ENCODE peak calls at places on chromosomes 7 and 10, in four cellular contexts. U is GM12865, M is NB4, X is fibroblast of villous mesenchyme. B is an unnamed sample.

GRCh38 chr10:88540355-88540754 is 42.8 kb downstream of the RNLS start:
- DNase-seq in U (no peak), M (no peak), X (no peak), B (peak)

GRCh38 chr10:97336942-97337719 is 2.6 kb upstream of the FRAT2 start:
- DNase-seq in M (no peak), X (no peak), U (no peak), B (peak)

GRCh38 chr7:132472463-132473120 is 103.7 kb downstream of the PLXNA4 start:
- DNase-seq in U (no peak), M (no peak), X (peak), B (no peak)

GRCh38 chr10:131205556-131205955 is 106.0 kb downstream of the TCERG1L start:
- DNase-seq in U (no peak), X (no peak), M (no peak), B (no peak)

GRCh38 chr10:33334170-33334838 is at the start of gene NRP1:
- DNase-seq in U (peak), M (peak), X (peak), B (peak)

GRCh38 chr10:74021248-74022055 is 23.5 kb downstream of the VCL start:
- DNase-seq in X (peak), U (no peak), M (peak), B (peak)

GRCh38 chr7:128672927-128673517 is 930 bp downstream of the GARIN1A start:
- DNase-seq in M (peak), X (peak), U (peak), B (peak)

GRCh38 chr7:105577251-105577650 is 4.0 kb downstream of the EFCAB10 start:
- DNase-seq in M (no peak), U (no peak), X (no peak), B (no peak)

GRCh38 chr7:47937065-47937687 is 11.1 kb downstream of the PKD1L1 start:
- DNase-seq in X (no peak), M (no peak), U (peak), B (peak)

GRCh38 chr10:61943699-61944444 is 42.4 kb downstream of the ARID5B start:
- DNase-seq in U (peak), X (peak), M (no peak), B (peak)

GRCh38 chr10:5818048-5818331 is 4.8 kb upstream of the GDI2 start:
- DNase-seq in U (no peak), X (no peak), M (no peak), B (no peak)

GRCh38 chr10:16887565-16887964 is 70.3 kb upstream of the RSU1 start:
- DNase-seq in X (peak), U (no peak), M (no peak), B (peak)

GRCh38 chr10:67433276-67433675 is 262.7 kb downstream of the CTNNA3 start:
- DNase-seq in X (no peak), M (peak), U (no peak), B (no peak)

GRCh38 chr7:98284335-98285036 is 3.0 kb downstream of the BRI3 start:
- DNase-seq in U (no peak), M (no peak), X (peak), B (peak)
- H3K4me3 ChIP-seq in U (no peak), M (no peak), X (peak), B (peak)

GRCh38 chr10:99659868-99660366 is 608 bp downstream of the ENTPD7 start:
- DNase-seq in M (no peak), X (peak), U (no peak), B (peak)

GRCh38 chr10:99660662-99661369 is 1.5 kb downstream of the ENTPD7 start:
- DNase-seq in U (no peak), X (peak), M (no peak), B (peak)

GRCh38 chr10:99661370-99661749 is 2.1 kb downstream of the ENTPD7 start:
- DNase-seq in U (no peak), X (peak), M (no peak), B (peak)

GRCh38 chr10:99658622-99659030 is 683 bp upstream of the ENTPD7 start:
- DNase-seq in U (peak), M (peak), X (peak), B (peak)

DNA sequence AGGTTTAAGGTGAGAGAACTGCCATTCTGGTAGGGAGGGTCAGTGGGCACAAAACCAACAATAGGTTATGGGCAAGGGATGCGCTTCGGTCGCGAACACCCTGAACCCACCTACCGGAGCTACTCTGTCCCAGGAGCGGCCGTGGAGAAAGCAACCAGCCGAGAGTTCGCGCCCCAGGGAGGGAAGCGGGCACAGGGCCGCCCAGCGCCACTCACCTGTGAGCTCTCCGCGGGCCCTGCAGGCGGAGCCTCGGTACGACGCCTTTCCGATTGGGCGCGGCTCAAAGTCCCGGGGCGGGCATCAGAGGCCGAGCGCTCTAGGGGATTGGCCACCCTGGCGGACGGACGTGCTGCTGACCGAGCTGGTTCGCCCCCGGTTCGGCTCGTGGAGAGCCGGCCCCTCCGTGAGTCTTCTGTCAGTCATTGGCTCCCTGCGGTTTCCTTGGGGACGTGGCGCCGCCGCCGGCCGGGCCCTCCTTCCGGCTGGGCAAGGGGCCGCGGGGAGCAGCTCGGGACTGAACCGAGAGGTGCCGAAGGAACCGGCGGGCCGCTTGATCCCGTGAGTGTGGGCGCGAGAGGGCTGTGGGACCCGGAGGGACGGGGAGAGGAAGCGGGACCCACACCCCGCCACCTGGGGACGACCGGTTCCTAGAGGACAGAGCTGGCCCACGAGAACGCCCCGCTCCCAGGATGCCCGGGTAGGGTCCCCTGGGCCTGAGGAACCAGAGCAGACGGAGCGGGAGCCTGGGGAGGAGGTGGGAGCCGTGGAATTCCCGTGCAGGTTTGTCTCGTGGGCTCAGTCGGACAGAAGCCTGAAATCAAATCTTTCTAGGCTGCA is at the start of gene ENTPD7:
- DNase-seq in X (peak), M (peak), U (peak), B (peak)
- TF ChIP-seq CTCF in X (no peak), M (peak), U (no peak), B (peak)

GRCh38 chr10:31397852-31398251 is 78.8 kb downstream of the ZEB1 start:
- DNase-seq in X (no peak), M (no peak), U (no peak), B (no peak)
- H3K4me3 ChIP-seq in X (no peak), M (no peak), U (no peak), B (no peak)

GRCh38 chr10:173741-174140 is 38.5 kb downstream of the ZMYND11 start:
- DNase-seq in U (no peak), X (no peak), M (no peak), B (no peak)
- TF ChIP-seq CTCF in U (no peak), X (no peak), M (no peak), B (no peak)

DNA sequence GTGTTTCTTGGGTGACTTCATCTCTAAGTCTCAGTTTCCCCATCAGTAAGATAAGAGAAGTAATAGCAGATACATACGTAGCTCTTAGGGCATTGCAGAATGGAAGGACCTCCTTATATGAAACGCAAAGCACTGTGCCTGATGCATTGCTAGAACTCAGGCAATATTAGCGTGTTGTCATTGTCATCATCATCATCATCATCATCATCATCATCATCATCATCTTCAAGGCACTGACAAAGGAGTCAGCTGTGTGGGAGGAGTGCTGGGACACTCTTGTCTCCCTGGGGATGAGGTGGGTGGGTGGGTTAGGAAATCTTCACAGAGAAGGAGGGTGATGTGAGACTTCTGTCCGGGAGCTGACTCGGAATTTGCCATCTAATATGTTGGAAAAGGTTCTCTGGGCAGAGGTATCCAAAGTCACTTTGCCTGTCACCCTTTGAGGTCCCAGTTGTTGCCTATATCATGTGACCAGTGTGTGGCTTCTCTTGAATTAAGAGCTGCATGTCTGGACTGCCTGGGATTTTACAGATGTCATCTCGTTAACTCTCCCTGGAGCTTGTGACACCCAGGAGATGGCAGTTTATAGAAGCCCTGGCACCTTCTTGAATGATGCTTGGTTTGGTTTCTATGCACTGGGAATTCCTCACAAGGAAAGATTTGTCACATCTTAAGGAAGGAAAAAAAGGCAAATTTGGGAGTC is 7.0 kb downstream of the HTRA1 start:
- DNase-seq in M (no peak), U (no peak), X (no peak), B (no peak)
- H3K4me3 ChIP-seq in M (no peak), U (no peak), X (no peak), B (no peak)

GRCh38 chr10:70348228-70348850 is 34.1 kb downstream of the LRRC20 start:
- DNase-seq in U (peak), M (peak), X (peak), B (peak)
- TF ChIP-seq CTCF in U (peak), M (peak), X (peak), B (peak)

GRCh38 chr10:102310356-102311024 is 65.2 kb downstream of the GBF1 start:
- DNase-seq in U (no peak), M (no peak), X (peak), B (peak)
- H3K4me3 ChIP-seq in U (no peak), M (no peak), X (no peak), B (no peak)

GRCh38 chr7:114150704-114151103 is 231.9 kb upstream of the PPP1R3A start:
- DNase-seq in X (no peak), U (no peak), M (no peak), B (no peak)

GRCh38 chr7:114151777-114152176 is 233.0 kb upstream of the PPP1R3A start:
- DNase-seq in X (no peak), M (no peak), U (peak), B (no peak)

GRCh38 chr7:114153700-114154099 is 234.9 kb upstream of the PPP1R3A start:
- DNase-seq in X (no peak), U (no peak), M (no peak), B (no peak)

GRCh38 chr7:114152314-114152938 is 233.6 kb upstream of the PPP1R3A start:
- DNase-seq in U (no peak), M (no peak), X (no peak), B (no peak)

GRCh38 chr7:114148779-114149178 is 230.0 kb upstream of the PPP1R3A start:
- DNase-seq in U (no peak), X (no peak), M (peak), B (no peak)
- TF ChIP-seq CTCF in U (no peak), X (no peak), M (no peak), B (no peak)

GRCh38 chr10:688287-688620 is 1.2 kb downstream of the DIP2C start:
- DNase-seq in U (no peak), X (no peak), M (no peak), B (peak)

GRCh38 chr10:687583-688286 is 1.7 kb downstream of the DIP2C start:
- DNase-seq in M (no peak), U (no peak), X (no peak), B (no peak)

GRCh38 chr10:690227-691161 is 1.0 kb upstream of the DIP2C start:
- DNase-seq in U (no peak), M (no peak), X (no peak), B (no peak)

GRCh38 chr10:689433-690226 is at the start of gene DIP2C:
- DNase-seq in X (peak), M (no peak), U (no peak), B (peak)

GRCh38 chr10:688621-689426 is 644 bp downstream of the DIP2C start:
- DNase-seq in M (no peak), U (no peak), X (peak), B (peak)
- H3K4me3 ChIP-seq in M (no peak), U (no peak), X (peak), B (peak)

B was measured in choroid plexus epithelial cell.